ENCODE peak calls at places on chromosomes 11 and 22, in eight cellular contexts. One of them, this sample, is unnamed.

GRCh38 chr11:96013459-96014213 is 89.7 kb upstream of the MTMR2 start:
- DNase-seq in CD8-positive, alpha-beta T cell: no peak
- DNase-seq in HL-60: no peak
- DNase-seq in IMR-90: no peak
- DNase-seq in lung: no peak
- DNase-seq in body of pancreas: no peak
- DNase-seq in right atrium auricular region: no peak
- DNase-seq in cardiac fibroblast: no peak
- DNase-seq in this sample: no peak

GRCh38 chr22:27554106-27554814 is 247.3 kb downstream of the MN1 start:
- DNase-seq in CD8-positive, alpha-beta T cell: no peak
- DNase-seq in HL-60: no peak
- DNase-seq in IMR-90: peak
- DNase-seq in lung: peak
- DNase-seq in body of pancreas: no peak
- DNase-seq in right atrium auricular region: no peak
- DNase-seq in cardiac fibroblast: peak
- DNase-seq in this sample: peak

GRCh38 chr11:63289658-63290057 is 46.3 kb upstream of the SLC22A25 start:
- DNase-seq in CD8-positive, alpha-beta T cell: no peak
- DNase-seq in HL-60: no peak
- DNase-seq in IMR-90: no peak
- DNase-seq in lung: no peak
- DNase-seq in body of pancreas: no peak
- DNase-seq in right atrium auricular region: no peak
- DNase-seq in cardiac fibroblast: no peak
- DNase-seq in this sample: no peak

GRCh38 chr11:1112351-1113191 is 37.9 kb downstream of the MUC2 start:
- DNase-seq in CD8-positive, alpha-beta T cell: no peak
- DNase-seq in HL-60: no peak
- DNase-seq in IMR-90: no peak
- DNase-seq in lung: no peak
- DNase-seq in body of pancreas: peak
- DNase-seq in right atrium auricular region: no peak
- DNase-seq in cardiac fibroblast: no peak
- DNase-seq in this sample: no peak

GRCh38 chr11:16891170-16891569 is 123.0 kb downstream of the PLEKHA7 start:
- DNase-seq in CD8-positive, alpha-beta T cell: no peak
- DNase-seq in HL-60: no peak
- DNase-seq in IMR-90: peak
- DNase-seq in lung: no peak
- DNase-seq in body of pancreas: no peak
- DNase-seq in right atrium auricular region: no peak
- DNase-seq in cardiac fibroblast: no peak
- DNase-seq in this sample: no peak

GRCh38 chr11:86234831-86235461 is 9.6 kb upstream of the EED start:
- DNase-seq in CD8-positive, alpha-beta T cell: no peak
- DNase-seq in HL-60: no peak
- DNase-seq in IMR-90: no peak
- DNase-seq in lung: no peak
- DNase-seq in body of pancreas: no peak
- DNase-seq in right atrium auricular region: no peak
- DNase-seq in cardiac fibroblast: no peak
- DNase-seq in this sample: no peak

GRCh38 chr11:13118194-13118593 is 109.1 kb downstream of the RASSF10 start:
- DNase-seq in CD8-positive, alpha-beta T cell: no peak
- DNase-seq in HL-60: no peak
- DNase-seq in IMR-90: peak
- DNase-seq in lung: no peak
- DNase-seq in body of pancreas: no peak
- DNase-seq in right atrium auricular region: no peak
- DNase-seq in cardiac fibroblast: peak
- DNase-seq in this sample: peak

GRCh38 chr22:38572065-38572464 is 2.1 kb upstream of the DMC1 start:
- DNase-seq in CD8-positive, alpha-beta T cell: no peak
- DNase-seq in HL-60: no peak
- DNase-seq in IMR-90: peak
- DNase-seq in lung: peak
- DNase-seq in body of pancreas: peak
- DNase-seq in right atrium auricular region: no peak
- DNase-seq in cardiac fibroblast: peak
- DNase-seq in this sample: peak

GRCh38 chr11:77019976-77020591 is 14.1 kb upstream of the B3GNT6 start:
- DNase-seq in CD8-positive, alpha-beta T cell: no peak
- DNase-seq in HL-60: no peak
- DNase-seq in IMR-90: peak
- DNase-seq in lung: no peak
- DNase-seq in body of pancreas: no peak
- DNase-seq in right atrium auricular region: no peak
- DNase-seq in cardiac fibroblast: peak
- DNase-seq in this sample: peak

GRCh38 chr11:134254433-134254832 is 1.1 kb downstream of the ACAD8 start:
- DNase-seq in CD8-positive, alpha-beta T cell: no peak
- DNase-seq in HL-60: no peak
- DNase-seq in IMR-90: no peak
- DNase-seq in lung: no peak
- DNase-seq in body of pancreas: no peak
- DNase-seq in right atrium auricular region: no peak
- DNase-seq in cardiac fibroblast: no peak
- DNase-seq in this sample: no peak

GRCh38 chr22:36763576-36763975 is 12.3 kb downstream of the IFT27 start:
- DNase-seq in CD8-positive, alpha-beta T cell: no peak
- DNase-seq in HL-60: no peak
- DNase-seq in IMR-90: no peak
- DNase-seq in lung: no peak
- DNase-seq in body of pancreas: no peak
- DNase-seq in right atrium auricular region: no peak
- DNase-seq in cardiac fibroblast: no peak
- DNase-seq in this sample: peak

GRCh38 chr11:122796128-122796717 is 42.1 kb upstream of the CRTAM start:
- DNase-seq in CD8-positive, alpha-beta T cell: peak
- DNase-seq in HL-60: no peak
- DNase-seq in IMR-90: peak
- DNase-seq in lung: peak
- DNase-seq in body of pancreas: peak
- DNase-seq in right atrium auricular region: no peak
- DNase-seq in cardiac fibroblast: peak
- DNase-seq in this sample: peak

GRCh38 chr11:12289667-12290476 is 87.5 kb upstream of the PARVA start:
- DNase-seq in CD8-positive, alpha-beta T cell: no peak
- DNase-seq in HL-60: no peak
- DNase-seq in IMR-90: no peak
- DNase-seq in lung: no peak
- DNase-seq in body of pancreas: no peak
- DNase-seq in right atrium auricular region: no peak
- DNase-seq in cardiac fibroblast: no peak
- DNase-seq in this sample: no peak

GRCh38 chr11:39113606-39114005 is 2345.8 kb downstream of the LRRC4C start:
- DNase-seq in CD8-positive, alpha-beta T cell: no peak
- DNase-seq in HL-60: no peak
- DNase-seq in IMR-90: no peak
- DNase-seq in lung: no peak
- DNase-seq in body of pancreas: no peak
- DNase-seq in right atrium auricular region: no peak
- DNase-seq in cardiac fibroblast: no peak
- DNase-seq in this sample: no peak

GRCh38 chr11:77779935-77780334 is 40.6 kb downstream of the RSF1 start:
- DNase-seq in CD8-positive, alpha-beta T cell: no peak
- DNase-seq in HL-60: no peak
- DNase-seq in IMR-90: peak
- DNase-seq in lung: no peak
- DNase-seq in body of pancreas: no peak
- DNase-seq in right atrium auricular region: no peak
- DNase-seq in cardiac fibroblast: peak
- DNase-seq in this sample: peak

GRCh38 chr22:46185263-46185662 is 34.9 kb downstream of the PPARA start:
- DNase-seq in CD8-positive, alpha-beta T cell: no peak
- DNase-seq in HL-60: no peak
- DNase-seq in IMR-90: no peak
- DNase-seq in lung: no peak
- DNase-seq in body of pancreas: no peak
- DNase-seq in right atrium auricular region: no peak
- DNase-seq in cardiac fibroblast: no peak
- DNase-seq in this sample: no peak

GRCh38 chr11:31240340-31240904 is 129.1 kb downstream of the DCDC1 start:
- DNase-seq in CD8-positive, alpha-beta T cell: no peak
- DNase-seq in HL-60: peak
- DNase-seq in IMR-90: peak
- DNase-seq in lung: no peak
- DNase-seq in body of pancreas: peak
- DNase-seq in right atrium auricular region: no peak
- DNase-seq in cardiac fibroblast: peak
- DNase-seq in this sample: peak

GRCh38 chr11:71080239-71081097 is 171.9 kb downstream of the SHANK2 start:
- DNase-seq in CD8-positive, alpha-beta T cell: no peak
- DNase-seq in HL-60: peak
- DNase-seq in IMR-90: peak
- DNase-seq in lung: peak
- DNase-seq in body of pancreas: peak
- DNase-seq in right atrium auricular region: no peak
- DNase-seq in cardiac fibroblast: peak
- DNase-seq in this sample: peak

GRCh38 chr11:75443043-75443442 is 10.0 kb upstream of the KLHL35 start:
- DNase-seq in CD8-positive, alpha-beta T cell: no peak
- DNase-seq in HL-60: no peak
- DNase-seq in IMR-90: no peak
- DNase-seq in lung: no peak
- DNase-seq in body of pancreas: no peak
- DNase-seq in right atrium auricular region: no peak
- DNase-seq in cardiac fibroblast: no peak
- DNase-seq in this sample: no peak

DNA sequence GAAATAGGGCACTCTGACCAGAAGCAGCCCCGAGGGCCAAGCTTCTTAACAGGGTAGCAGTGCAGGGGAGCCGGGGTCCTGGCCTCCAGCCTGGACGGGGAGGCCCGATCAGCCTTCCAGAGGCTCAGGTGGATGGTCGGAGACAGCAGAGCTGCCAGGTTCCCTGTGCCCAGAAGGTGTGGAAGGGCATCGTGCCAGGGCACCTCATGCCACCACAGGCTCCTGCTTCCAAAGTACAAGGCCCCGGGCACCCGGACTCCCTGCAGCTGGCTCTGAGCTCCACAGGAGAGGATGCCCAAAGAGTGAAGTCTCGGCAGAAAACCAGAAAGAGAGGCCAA is 14.3 kb downstream of the EHD1 start:
- DNase-seq in CD8-positive, alpha-beta T cell: no peak
- DNase-seq in HL-60: no peak
- DNase-seq in IMR-90: no peak
- DNase-seq in lung: no peak
- DNase-seq in body of pancreas: peak
- DNase-seq in right atrium auricular region: no peak
- DNase-seq in cardiac fibroblast: no peak
- DNase-seq in this sample: no peak
- H3K4me3 ChIP-seq in CD8-positive, alpha-beta T cell: peak
- H3K4me3 ChIP-seq in HL-60: no peak
- H3K4me3 ChIP-seq in IMR-90: no peak
- H3K4me3 ChIP-seq in lung: no peak
- H3K4me3 ChIP-seq in body of pancreas: no peak
- H3K4me3 ChIP-seq in right atrium auricular region: no peak
- H3K4me3 ChIP-seq in cardiac fibroblast: no peak
- H3K4me3 ChIP-seq in this sample: no peak

DNA sequence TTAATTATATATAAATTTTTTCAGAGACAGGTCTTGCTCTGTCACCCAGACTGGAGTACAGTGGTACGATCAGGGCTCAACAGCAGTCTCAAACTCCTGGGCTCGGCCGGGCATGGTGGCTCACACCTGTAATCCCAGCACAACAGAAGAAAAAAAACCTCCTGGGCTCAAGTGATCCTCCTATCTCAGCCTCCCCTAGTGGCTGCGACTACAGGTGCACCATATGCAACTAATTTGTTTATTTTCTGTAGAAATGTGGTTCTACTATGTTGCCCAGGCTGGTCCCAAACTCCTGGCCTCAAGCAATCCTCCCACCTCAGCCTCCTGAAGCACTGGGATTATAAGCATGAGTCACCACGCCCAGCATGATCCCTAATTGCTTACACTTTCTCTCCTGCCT is 56.1 kb upstream of the SLC35C1 start:
- DNase-seq in CD8-positive, alpha-beta T cell: no peak
- DNase-seq in HL-60: no peak
- DNase-seq in IMR-90: no peak
- DNase-seq in lung: no peak
- DNase-seq in body of pancreas: no peak
- DNase-seq in right atrium auricular region: no peak
- DNase-seq in cardiac fibroblast: no peak
- DNase-seq in this sample: no peak
- TF ChIP-seq CTCF in CD8-positive, alpha-beta T cell: no peak
- TF ChIP-seq CTCF in HL-60: no peak
- TF ChIP-seq CTCF in IMR-90: no peak
- TF ChIP-seq CTCF in lung: no peak
- TF ChIP-seq CTCF in body of pancreas: no peak
- TF ChIP-seq CTCF in right atrium auricular region: no peak
- TF ChIP-seq CTCF in cardiac fibroblast: no peak
- TF ChIP-seq CTCF in this sample: no peak

GRCh38 chr11:46612326-46612725 is 4.7 kb downstream of the HARBI1 start:
- DNase-seq in CD8-positive, alpha-beta T cell: no peak
- DNase-seq in HL-60: no peak
- DNase-seq in IMR-90: no peak
- DNase-seq in lung: no peak
- DNase-seq in body of pancreas: no peak
- DNase-seq in right atrium auricular region: no peak
- DNase-seq in cardiac fibroblast: no peak
- DNase-seq in this sample: no peak
- H3K4me3 ChIP-seq in CD8-positive, alpha-beta T cell: no peak
- H3K4me3 ChIP-seq in HL-60: no peak
- H3K4me3 ChIP-seq in IMR-90: no peak
- H3K4me3 ChIP-seq in lung: no peak
- H3K4me3 ChIP-seq in body of pancreas: no peak
- H3K4me3 ChIP-seq in right atrium auricular region: no peak
- H3K4me3 ChIP-seq in cardiac fibroblast: no peak
- H3K4me3 ChIP-seq in this sample: no peak

GRCh38 chr11:15333407-15333806 is 218.7 kb downstream of the INSC start:
- DNase-seq in CD8-positive, alpha-beta T cell: no peak
- DNase-seq in HL-60: no peak
- DNase-seq in IMR-90: no peak
- DNase-seq in lung: no peak
- DNase-seq in body of pancreas: no peak
- DNase-seq in right atrium auricular region: no peak
- DNase-seq in cardiac fibroblast: no peak
- DNase-seq in this sample: no peak

GRCh38 chr11:15326535-15326934 is 211.8 kb downstream of the INSC start:
- DNase-seq in CD8-positive, alpha-beta T cell: no peak
- DNase-seq in HL-60: no peak
- DNase-seq in IMR-90: no peak
- DNase-seq in lung: no peak
- DNase-seq in body of pancreas: no peak
- DNase-seq in right atrium auricular region: no peak
- DNase-seq in cardiac fibroblast: no peak
- DNase-seq in this sample: no peak

DNA sequence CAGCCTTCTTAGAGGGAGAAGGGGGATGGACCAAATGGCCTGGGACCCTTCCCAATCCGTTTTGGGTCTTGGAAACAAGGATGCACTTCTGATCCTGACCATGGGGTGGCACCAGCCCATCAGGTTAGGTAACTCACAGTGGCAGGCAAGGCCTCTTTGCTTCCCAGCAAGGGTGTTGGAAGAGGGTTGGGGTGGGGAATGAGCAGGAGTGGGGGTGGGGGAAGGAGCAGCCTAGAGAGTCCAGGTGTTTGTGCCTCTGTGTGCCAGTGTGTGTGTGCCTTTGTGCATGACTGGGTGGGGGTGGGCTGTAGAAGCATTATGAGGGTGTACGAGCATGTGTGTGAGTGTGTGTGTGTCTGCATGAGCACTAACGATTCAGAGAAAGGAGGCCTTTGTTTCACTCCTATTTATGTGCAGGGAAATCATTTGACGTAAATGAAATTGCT is 213.1 kb downstream of the INSC start:
- DNase-seq in CD8-positive, alpha-beta T cell: no peak
- DNase-seq in HL-60: peak
- DNase-seq in IMR-90: peak
- DNase-seq in lung: peak
- DNase-seq in body of pancreas: peak
- DNase-seq in right atrium auricular region: peak
- DNase-seq in cardiac fibroblast: peak
- DNase-seq in this sample: peak
- TF ChIP-seq CTCF in CD8-positive, alpha-beta T cell: no peak
- TF ChIP-seq CTCF in HL-60: peak
- TF ChIP-seq CTCF in IMR-90: peak
- TF ChIP-seq CTCF in lung: peak
- TF ChIP-seq CTCF in body of pancreas: peak
- TF ChIP-seq CTCF in right atrium auricular region: peak
- TF ChIP-seq CTCF in cardiac fibroblast: peak
- TF ChIP-seq CTCF in this sample: peak

This sample was measured in epithelial cell of esophagus.